ENCODE peak calls at places on chromosomes 4 and X, in five cellular contexts. R is anterior cingulate cortex, J is T-helper 1 cell, C is thyroid gland, A is GM03348. W is an unnamed sample.

GRCh38 chr4:126954537-126955291 is 678.0 kb upstream of the INTU start:
- DNase-seq in J (no peak), R (no peak), A (peak), C (no peak), W (no peak)

GRCh38 chrX:149877636-149878035 is 3.3 kb upstream of the MAGEA8 start:
- DNase-seq in C (no peak), R (no peak), J (no peak), A (no peak), W (no peak)

GRCh38 chr4:122612540-122612939 is 8.3 kb downstream of the IL21 start:
- DNase-seq in C (no peak), J (no peak), A (no peak), R (no peak), W (no peak)

GRCh38 chr4:39548425-39549067 is 21.3 kb upstream of the UGDH start:
- DNase-seq in C (no peak), R (no peak), A (peak), J (no peak), W (no peak)

GRCh38 chr4:28015996-28016395 is 1155.4 kb downstream of the STIM2 start:
- DNase-seq in R (no peak), C (no peak), A (no peak), J (no peak), W (no peak)

GRCh38 chr4:75671802-75672421 is 1.3 kb downstream of the G3BP2 start:
- DNase-seq in J (no peak), R (no peak), C (no peak), A (peak), W (no peak)

GRCh38 chr4:38562751-38563198 is 101.2 kb upstream of the KLF3 start:
- DNase-seq in A (peak), J (no peak), C (peak), R (no peak), W (peak)

GRCh38 chr4:71229477-71230257 is 109.2 kb upstream of the SLC4A4 start:
- DNase-seq in J (no peak), A (peak), C (peak), R (peak), W (no peak)

GRCh38 chrX:49155243-49155899 is 7.2 kb upstream of the MAGIX start:
- DNase-seq in J (peak), A (peak), R (peak), C (peak), W (no peak)

GRCh38 chrX:39661508-39661907 is 436.2 kb downstream of the BCOR start:
- DNase-seq in J (no peak), C (no peak), A (no peak), R (no peak), W (no peak)

GRCh38 chr4:149521611-149522010 is 294.0 kb downstream of the IQCM start:
- DNase-seq in J (no peak), A (peak), R (no peak), C (no peak), W (no peak)

GRCh38 chrX:118761950-118762725 is 34.7 kb downstream of the IL13RA1 start:
- DNase-seq in C (no peak), R (no peak), J (no peak), A (no peak), W (no peak)

GRCh38 chr4:8198206-8198905 is 734 bp upstream of the SH3TC1 start:
- DNase-seq in C (peak), J (no peak), R (no peak), A (no peak), W (no peak)

GRCh38 chr4:26039950-26040349 is 125.9 kb downstream of the SMIM20 start:
- DNase-seq in C (no peak), J (no peak), R (no peak), A (peak), W (no peak)

GRCh38 chr4:8854866-8855265 is 16.8 kb downstream of the HMX1 start:
- DNase-seq in A (peak), R (no peak), C (no peak), J (no peak), W (no peak)

GRCh38 chrX:25853002-25853479 is 285.1 kb upstream of the MAGEB18 start:
- DNase-seq in R (no peak), A (no peak), C (no peak), J (no peak), W (no peak)

GRCh38 chrX:129646721-129647587 is 7.8 kb downstream of the APLN start:
- DNase-seq in J (no peak), A (no peak), R (no peak), C (no peak), W (no peak)

GRCh38 chrX:10156199-10157031 is at the start of gene CLCN4:
- DNase-seq in A (peak), J (no peak), R (peak), C (peak), W (peak)

GRCh38 chrX:75230296-75230695 is 43.6 kb upstream of the UPRT start:
- DNase-seq in A (no peak), R (no peak), J (no peak), C (no peak), W (no peak)

GRCh38 chrX:102516314-102516936 is at the start of gene TMSB15A:
- DNase-seq in R (peak), C (peak), J (peak), A (peak), W (peak)

GRCh38 chr4:41028392-41029076 is 185.8 kb downstream of the APBB2 start:
- DNase-seq in R (no peak), C (no peak), J (no peak), A (no peak), W (no peak)

GRCh38 chr4:34183916-34184315 is 2060.4 kb downstream of the ARAP2 start:
- DNase-seq in J (no peak), R (no peak), A (no peak), C (no peak), W (no peak)

GRCh38 chrX:93977641-93978040 is 303.6 kb downstream of the FAM133A start:
- DNase-seq in C (no peak), A (no peak), J (no peak), R (no peak), W (no peak)

GRCh38 chrX:10326578-10326977 is 169.8 kb downstream of the CLCN4 start:
- DNase-seq in A (peak), J (no peak), C (peak), R (peak), W (peak)

GRCh38 chr4:118918388-118918787 is 29.7 kb downstream of the SYNPO2 start:
- DNase-seq in J (no peak), C (peak), R (no peak), A (peak), W (no peak)

GRCh38 chr4:128517739-128518510 is 230.3 kb upstream of the PGRMC2 start:
- DNase-seq in R (no peak), C (peak), J (no peak), A (peak), W (peak)

GRCh38 chrX:153643431-153644351 is 3.3 kb upstream of the DUSP9 start:
- DNase-seq in C (no peak), R (no peak), J (no peak), A (peak), W (no peak)

GRCh38 chrX:143633530-143634372 is 2.1 kb downstream of the SLITRK4 start:
- DNase-seq in R (no peak), A (no peak), C (peak), J (no peak), W (no peak)

GRCh38 chr4:27357283-27357682 is 496.6 kb downstream of the STIM2 start:
- DNase-seq in C (no peak), R (peak), J (no peak), A (peak), W (no peak)

GRCh38 chrX:11269006-11269405 is 24.2 kb upstream of the AMELX start:
- DNase-seq in J (no peak), A (no peak), R (no peak), C (no peak), W (no peak)

GRCh38 chrX:108186811-108187210 is 95.2 kb downstream of the ATG4A start:
- DNase-seq in C (no peak), J (no peak), R (no peak), A (peak), W (no peak)